ENCODE peak calls at places on chromosome 19, in five cellular contexts. M is stimulated activated CD4-positive, alpha-beta T cell treated with anti-CD3 and anti-CD28 coated beads, Interleukin-1b, Interleukin-23, amount 100 ng/mL, for 4 hours; L is NCI-H1092 treated with DMSO at 0.1 percent for 48 hours; E is pancreas; H is psoas muscle. F is an unnamed sample.

GRCh38 chr19:6260912-6261636 is 18.7 kb downstream of the MLLT1 start:
- DNase-seq in M (no peak), L (no peak), E (no peak), H (peak), F (no peak)

GRCh38 chr19:17512574-17512939 is 1.1 kb downstream of the PGLS start:
- DNase-seq in M (no peak), L (no peak), E (no peak), H (no peak), F (no peak)

GRCh38 chr19:3606174-3606689 is 443 bp downstream of the TBXA2R start:
- DNase-seq in M (no peak), L (no peak), E (peak), H (no peak), F (no peak)

GRCh38 chr19:8404391-8405151 is 8.5 kb upstream of the MARCHF2 start:
- DNase-seq in M (no peak), L (no peak), E (peak), H (peak), F (no peak)

GRCh38 chr19:1859319-1859718 is 4.1 kb downstream of the KLF16 start:
- DNase-seq in M (no peak), L (no peak), E (no peak), H (no peak), F (no peak)

GRCh38 chr19:15913384-15913783 is 15.5 kb upstream of the CYP4F2 start:
- DNase-seq in M (no peak), L (no peak), E (no peak), H (no peak), F (no peak)

GRCh38 chr19:10230904-10231623 is at the start of gene S1PR2:
- DNase-seq in M (peak), L (peak), E (peak), H (peak), F (peak)

GRCh38 chr19:50569938-50570540 is 1.8 kb upstream of the LRRC4B start:
- DNase-seq in M (no peak), L (no peak), E (no peak), H (no peak), F (no peak)

GRCh38 chr19:47019431-47020041 is at the start of gene NPAS1:
- DNase-seq in M (no peak), L (no peak), E (peak), H (no peak), F (peak)

F was measured in cardiac muscle cell.